ENCODE peak calls at places on chromosomes 16 and 17, in eight cellular contexts. N is CD8-positive, alpha-beta memory T cell; P is lower lobe of right lung; J is body of pancreas; X is IMR-90; V is tibial artery; L is ovary; I is endothelial cell of umbilical vein. U is an unnamed sample. For H3K4me1, the result is how much of the 10 kb centered on the place peaks cover.

GRCh38 chr17:77146882-77147281 is 6.1 kb downstream of the SEC14L1 start:
- DNase-seq in J (peak), N (no peak), I (no peak), X (no peak), P (peak), L (no peak), V (no peak), U (no peak)

GRCh38 chr17:29004081-29004692 is 1.6 kb downstream of the SEZ6 start:
- DNase-seq in I (no peak), X (peak), N (no peak), P (no peak), L (no peak), V (no peak), J (no peak), U (peak)

GRCh38 chr17:74785096-74785980 is 9.2 kb upstream of the NAT9 start:
- DNase-seq in J (no peak), I (no peak), N (no peak), V (no peak), X (no peak), L (no peak), P (no peak), U (no peak)

GRCh38 chr16:48535831-48536599 is 74.0 kb downstream of the N4BP1 start:
- DNase-seq in L (peak), X (peak), N (no peak), I (no peak), P (peak), J (peak), V (peak), U (peak)

GRCh38 chr17:40912506-40913220 is 24.8 kb downstream of the KRT23 start:
- DNase-seq in I (peak), L (no peak), P (no peak), X (no peak), V (no peak), J (no peak), N (no peak), U (no peak)

GRCh38 chr16:19601083-19601976 is 45.8 kb downstream of the VPS35L start:
- DNase-seq in N (peak), I (peak), J (peak), L (peak), X (peak), V (no peak), P (no peak), U (peak)

GRCh38 chr16:79182618-79183017 is 417.9 kb downstream of the MAF start:
- DNase-seq in I (no peak), X (no peak), N (no peak), J (no peak), V (no peak), L (no peak), P (no peak), U (no peak)

GRCh38 chr17:44198721-44199552 is 747 bp downstream of the ATXN7L3 start:
- DNase-seq in I (peak), P (peak), X (peak), N (peak), J (peak), L (peak), V (peak), U (peak)

GRCh38 chr16:50309156-50309526 is 42.8 kb downstream of the ADCY7 start:
- DNase-seq in N (no peak), I (no peak), V (no peak), L (no peak), J (no peak), P (no peak), X (no peak), U (no peak)

GRCh38 chr17:51353296-51353695 is 93.0 kb downstream of the UTP18 start:
- DNase-seq in I (no peak), L (no peak), P (no peak), X (no peak), V (no peak), J (no peak), N (no peak), U (no peak)

GRCh38 chr16:59042296-59042695 is 308.2 kb upstream of the GOT2 start:
- DNase-seq in L (no peak), I (no peak), X (no peak), V (no peak), P (no peak), N (no peak), J (no peak), U (no peak)

GRCh38 chr16:17068524-17068923 is 402.2 kb downstream of the XYLT1 start:
- DNase-seq in V (no peak), P (no peak), J (no peak), L (no peak), I (no peak), N (no peak), X (no peak), U (no peak)

GRCh38 chr17:67528751-67529436 is 151.8 kb downstream of the PITPNC1 start:
- DNase-seq in I (peak), P (peak), N (no peak), J (peak), X (peak), V (peak), L (peak), U (peak)

GRCh38 chr16:85194528-85195270 is 82.4 kb upstream of the CIBAR2 start:
- DNase-seq in N (no peak), X (no peak), P (no peak), I (peak), V (no peak), J (no peak), L (no peak), U (no peak)

GRCh38 chr17:338442-339192 is 14.0 kb downstream of the RPH3AL start:
- DNase-seq in I (peak), V (peak), P (no peak), J (peak), N (no peak), L (no peak), X (no peak), U (no peak)

GRCh38 chr16:11597268-11597690 is 10.6 kb upstream of the LITAF start:
- DNase-seq in V (peak), I (no peak), J (peak), N (no peak), L (peak), X (no peak), P (peak), U (peak)

GRCh38 chr17:12959441-12959840 is 58.4 kb downstream of the ELAC2 start:
- DNase-seq in V (no peak), N (no peak), I (no peak), P (no peak), L (no peak), X (peak), J (no peak), U (no peak)

GRCh38 chr16:55479560-55480197 is 681 bp downstream of the MMP2 start:
- DNase-seq in P (no peak), X (no peak), L (peak), V (no peak), J (no peak), N (no peak), I (peak), U (peak)

GRCh38 chr16:90019543-90020259 is 445 bp upstream of the DBNDD1 start:
- DNase-seq in J (peak), N (peak), L (peak), V (no peak), X (peak), I (peak), P (peak), U (peak)

GRCh38 chr16:73016488-73016830 is 31.5 kb downstream of the ZFHX3 start:
- DNase-seq in I (peak), X (no peak), J (peak), P (no peak), L (no peak), N (no peak), V (no peak), U (no peak)

GRCh38 chr17:13410874-13411273 is 190.9 kb downstream of the HS3ST3A1 start:
- DNase-seq in X (peak), I (no peak), J (peak), V (no peak), P (no peak), L (no peak), N (no peak), U (peak)

GRCh38 chr16:47477680-47478079 is 16.5 kb downstream of the PHKB start:
- DNase-seq in P (no peak), V (no peak), X (peak), I (no peak), N (no peak), L (no peak), J (no peak), U (no peak)

GRCh38 chr17:74276561-74277009 is 2.6 kb downstream of the DNAI2 start:
- DNase-seq in V (peak), L (no peak), J (no peak), X (no peak), P (no peak), I (no peak), N (no peak), U (no peak)

GRCh38 chr17:13584701-13585080 is 17.0 kb downstream of the HS3ST3A1 start:
- DNase-seq in V (no peak), P (no peak), N (no peak), X (peak), I (no peak), L (no peak), J (no peak), U (no peak)

GRCh38 chr17:51152766-51153209 is 571 bp upstream of the NME1 start:
- DNase-seq in J (no peak), N (no peak), V (no peak), L (no peak), I (no peak), P (no peak), X (peak), U (peak)

GRCh38 chr16:3959148-3959547 is 78.6 kb upstream of the CREBBP start:
- DNase-seq in N (no peak), P (peak), J (peak), V (no peak), I (no peak), L (no peak), X (peak), U (peak)

GRCh38 chr17:73592531-73592961 is 51.7 kb downstream of the SDK2 start:
- DNase-seq in N (peak), X (no peak), J (no peak), V (no peak), I (no peak), P (no peak), L (no peak), U (no peak)

GRCh38 chr16:85133290-85133599 is 21.0 kb upstream of the CIBAR2 start:
- DNase-seq in P (no peak), X (no peak), L (no peak), V (no peak), N (no peak), J (no peak), I (no peak), U (no peak)

GRCh38 chr16:54142787-54143186 is 143.8 kb downstream of the IRX3 start:
- DNase-seq in L (no peak), V (no peak), N (no peak), X (no peak), J (no peak), I (no peak), P (no peak), U (no peak)

GRCh38 chr17:927611-928461 is 51.7 kb downstream of the NXN start:
- DNase-seq in J (no peak), P (no peak), I (peak), V (no peak), L (no peak), X (peak), N (no peak), U (peak)

GRCh38 chr16:11675561-11676511 is 7.6 kb downstream of the SNN start:
- DNase-seq in P (no peak), J (peak), L (no peak), I (no peak), X (peak), V (no peak), N (no peak), U (no peak)

GRCh38 chr17:29982991-29983390 is 41.6 kb downstream of the EFCAB5 start:
- DNase-seq in J (no peak), L (no peak), I (no peak), N (no peak), P (no peak), V (no peak), X (peak), U (peak)

GRCh38 chr16:23504453-23505179 is 5.7 kb downstream of the GGA2 start:
- DNase-seq in X (peak), P (peak), N (peak), I (peak), L (peak), V (peak), J (peak), U (peak)

GRCh38 chr17:74042744-74043486 is 160.6 kb upstream of the RPL38 start:
- DNase-seq in P (no peak), J (no peak), N (no peak), V (peak), X (peak), L (no peak), I (no peak), U (no peak)

GRCh38 chr16:56202036-56202435 is 10.7 kb downstream of the GNAO1 start:
- DNase-seq in J (no peak), P (no peak), N (peak), L (no peak), X (no peak), V (peak), I (no peak), U (no peak)

GRCh38 chr17:7466318-7466643 is 13.2 kb downstream of the ZBTB4 start:
- DNase-seq in I (no peak), N (no peak), X (no peak), J (no peak), L (no peak), V (no peak), P (no peak), U (no peak)

DNA sequence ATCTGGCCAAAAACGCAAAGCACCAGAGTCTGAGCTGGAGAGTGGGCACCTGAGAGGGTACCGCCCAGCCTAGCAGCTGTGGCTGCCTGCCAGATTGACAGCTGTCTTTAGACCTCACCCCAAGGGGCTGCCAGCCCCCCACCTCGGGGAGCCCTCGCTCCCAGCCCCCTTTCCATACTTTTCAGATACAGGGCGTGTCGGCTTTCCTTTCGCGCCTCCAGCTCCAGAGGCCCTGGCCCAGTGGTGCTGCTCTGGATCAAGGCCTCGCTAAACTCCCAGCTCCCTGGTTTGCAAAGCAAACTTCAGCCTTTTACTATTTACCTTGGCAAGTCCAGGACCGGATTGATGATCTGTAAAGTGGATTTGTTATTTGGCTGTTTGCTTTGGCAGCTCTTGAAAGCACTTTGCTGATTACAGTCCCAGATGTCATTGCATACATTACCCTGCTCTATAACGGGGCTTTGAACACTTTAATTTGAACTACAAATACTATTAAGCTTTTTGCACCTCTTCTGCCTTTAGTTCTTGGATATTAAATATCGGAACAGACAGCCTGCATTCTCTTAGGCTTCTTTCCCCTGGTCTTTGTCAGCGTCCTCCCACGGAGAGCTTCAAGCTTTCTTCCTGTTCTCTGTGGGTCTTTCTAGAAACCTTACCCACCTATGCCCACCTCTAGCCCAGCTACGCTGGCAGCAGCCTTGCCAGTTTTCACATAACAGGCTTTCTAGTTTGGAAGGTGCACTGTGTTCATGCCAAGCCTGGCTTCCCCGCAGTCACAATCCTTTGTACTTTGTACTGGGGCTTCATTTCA is 63.6 kb upstream of the TBX2 start:
- DNase-seq in P (no peak), N (no peak), J (peak), X (peak), L (no peak), V (no peak), I (peak), U (no peak)
- H3K4me1 ChIP-seq in P (under half), N (under half), J (under half), X (under half), L (under half), V (half or more), I (under half), U (under half)

DNA sequence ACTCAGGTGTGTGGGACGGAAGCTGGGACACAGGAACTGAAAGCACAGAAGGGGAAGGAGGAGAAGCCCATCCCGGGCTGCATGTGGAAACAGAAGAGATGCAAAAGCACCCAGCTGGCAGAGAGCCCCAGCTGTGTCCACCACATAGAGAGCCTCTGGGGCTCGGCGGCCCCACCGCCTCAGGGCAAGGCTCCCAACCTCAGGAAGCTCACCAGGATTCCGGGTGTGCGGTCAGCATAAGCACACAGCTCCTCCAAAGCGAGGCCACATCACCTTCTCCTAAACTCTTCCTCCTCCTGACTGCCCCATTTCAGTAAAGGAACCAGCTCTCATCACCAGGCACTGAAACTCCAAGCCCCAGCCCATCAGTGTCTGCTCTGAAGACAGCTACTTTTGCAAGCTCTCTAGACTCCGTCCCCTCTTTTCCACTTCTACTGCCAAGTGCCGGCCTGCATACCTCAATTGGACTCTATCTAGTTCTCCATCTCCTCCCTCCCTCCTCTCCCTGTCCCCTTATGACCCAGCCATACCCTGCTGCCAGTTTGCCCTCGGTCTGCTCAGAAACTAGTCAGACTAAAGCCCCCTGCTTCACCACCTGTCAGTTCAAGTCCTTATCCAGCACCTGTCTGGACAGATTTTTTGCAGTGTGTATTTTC is 6.0 kb downstream of the ST3GAL2 start:
- DNase-seq in N (no peak), V (peak), P (peak), J (no peak), L (no peak), X (no peak), I (no peak), U (peak)
- H3K4me1 ChIP-seq in N (half or more), V (half or more), P (half or more), J (under half), L (under half), X (half or more), I (half or more), U (half or more)

GRCh38 chr17:81367171-81367570 is 28.1 kb upstream of the BAHCC1 start:
- DNase-seq in X (no peak), P (no peak), J (no peak), L (no peak), N (no peak), I (no peak), V (no peak), U (no peak)

GRCh38 chr17:81368623-81369022 is 26.6 kb upstream of the BAHCC1 start:
- DNase-seq in X (no peak), N (no peak), P (no peak), J (no peak), I (no peak), V (no peak), L (no peak), U (no peak)

GRCh38 chr17:81366648-81367047 is 28.6 kb upstream of the BAHCC1 start:
- DNase-seq in J (peak), N (no peak), P (no peak), X (no peak), I (no peak), L (no peak), V (no peak), U (no peak)

GRCh38 chr17:81370304-81370703 is 25.0 kb upstream of the BAHCC1 start:
- DNase-seq in J (no peak), L (no peak), I (no peak), V (no peak), P (no peak), N (no peak), X (no peak), U (no peak)

GRCh38 chr17:81368161-81368560 is 27.1 kb upstream of the BAHCC1 start:
- DNase-seq in J (no peak), V (no peak), N (no peak), L (no peak), I (no peak), P (no peak), X (no peak), U (no peak)
- H3K4me1 ChIP-seq in J (under half), V (under half), N (under half), L (under half), I (under half), P (under half), X (under half), U (under half)

GRCh38 chr16:57531635-57532220 is 4.6 kb downstream of the CCDC102A start:
- DNase-seq in X (no peak), I (no peak), J (no peak), N (no peak), P (peak), L (peak), V (no peak), U (no peak)
- H3K4me1 ChIP-seq in X (under half), I (under half), J (under half), N (half or more), P (half or more), L (under half), V (under half), U (under half)

GRCh38 chr17:81094224-81094743 is 59.3 kb downstream of the BAIAP2 start:
- DNase-seq in P (no peak), V (no peak), X (no peak), N (no peak), L (no peak), I (no peak), J (no peak), U (no peak)

GRCh38 chr17:81096741-81097133 is 61.8 kb downstream of the BAIAP2 start:
- DNase-seq in X (no peak), I (no peak), J (no peak), P (no peak), N (no peak), L (no peak), V (no peak), U (no peak)

GRCh38 chr17:81093576-81094223 is 58.7 kb downstream of the BAIAP2 start:
- DNase-seq in L (no peak), P (no peak), I (no peak), J (no peak), N (no peak), V (no peak), X (no peak), U (no peak)

GRCh38 chr17:81095608-81095888 is 60.6 kb downstream of the BAIAP2 start:
- DNase-seq in P (no peak), J (no peak), V (no peak), N (peak), L (no peak), I (no peak), X (no peak), U (no peak)

DNA sequence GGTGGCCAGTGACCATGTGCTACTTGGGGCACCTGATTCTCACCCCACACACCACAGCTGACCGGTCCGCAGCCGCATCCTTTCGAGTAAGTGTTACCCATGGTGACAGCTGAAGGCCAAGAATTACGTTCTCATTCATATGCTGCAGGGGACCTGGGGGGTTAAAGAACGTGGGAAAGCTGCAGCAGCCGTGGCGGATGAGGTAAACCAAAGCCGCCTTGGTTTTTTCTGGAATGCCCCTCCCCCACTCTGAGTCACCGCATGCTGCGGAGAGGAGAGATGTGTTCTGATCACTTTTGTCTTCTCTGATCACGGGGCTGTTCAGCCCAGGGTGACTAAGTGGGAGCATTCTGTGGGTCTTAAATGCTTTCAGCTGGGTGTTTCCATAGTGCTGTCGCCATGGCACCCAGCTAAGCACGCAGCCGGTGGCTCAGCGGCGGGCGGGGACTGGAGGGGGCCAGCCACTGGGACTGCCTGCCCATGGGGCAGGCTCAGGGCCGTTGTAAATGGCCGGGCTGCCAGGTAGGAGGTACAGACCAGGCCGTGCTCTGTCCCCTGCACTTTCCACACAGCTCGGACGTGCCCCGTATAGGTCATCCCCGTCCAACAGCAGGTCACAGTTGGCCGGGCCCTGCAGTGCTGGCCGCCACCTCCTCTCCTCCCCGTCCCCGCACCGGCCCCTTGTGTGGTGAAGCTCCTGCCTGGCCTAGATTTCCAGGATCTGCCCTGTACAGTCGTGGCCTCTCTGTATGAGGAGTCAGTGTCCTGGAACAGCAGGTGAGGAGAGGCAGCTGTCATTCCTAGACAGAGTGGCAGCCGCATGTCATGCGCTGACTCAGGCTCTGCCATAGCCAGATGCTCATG is 60.0 kb downstream of the BAIAP2 start:
- DNase-seq in L (peak), P (no peak), X (peak), I (peak), J (peak), N (peak), V (peak), U (peak)
- H3K4me1 ChIP-seq in L (under half), P (half or more), X (under half), I (under half), J (under half), N (half or more), V (under half), U (half or more)

GRCh38 chr17:57356722-57357391 is 100.5 kb downstream of the MSI2 start:
- DNase-seq in V (no peak), L (no peak), X (no peak), J (no peak), I (peak), P (no peak), N (no peak), U (no peak)
- H3K4me1 ChIP-seq in V (under half), L (under half), X (under half), J (under half), I (under half), P (under half), N (under half), U (under half)